ENCODE peak calls at places on chromosomes 5 and 9, in eight cellular contexts. G is Peyer's patch; E is A549; I is HepG2; A is substantia nigra; O is left ventricle myocardium inferior; W is CD4-positive, alpha-beta T cell; D is CD8-positive, alpha-beta T cell. Q is an unnamed sample.

GRCh38 chr9:6822696-6823095 is 64.9 kb downstream of the KDM4C start:
- DNase-seq in G (no peak), E (no peak), I (no peak), A (no peak), O (no peak), W (no peak), D (no peak), Q (no peak)

GRCh38 chr9:109537288-109537687 is 39.2 kb upstream of the PTPN3 start:
- DNase-seq in G (no peak), E (no peak), I (no peak), A (no peak), O (no peak), W (no peak), D (no peak), Q (peak; percentile 40)

GRCh38 chr9:94250456-94250855 is 8.6 kb upstream of the ZNF169 start:
- DNase-seq in G (no peak), E (no peak), I (no peak), A (no peak), O (no peak), W (peak; percentile 21), D (peak; percentile 9), Q (no peak)

GRCh38 chr5:154557548-154557947 is 79.5 kb upstream of the HAND1 start:
- DNase-seq in G (no peak), E (no peak), I (no peak), A (no peak), O (no peak), W (no peak), D (no peak), Q (no peak)

GRCh38 chr9:12054235-12054634 is 639.0 kb upstream of the TYRP1 start:
- DNase-seq in G (no peak), E (no peak), I (no peak), A (no peak), O (no peak), W (no peak), D (no peak), Q (no peak)

GRCh38 chr5:168706655-168707069 is 127.5 kb upstream of the PANK3 start:
- DNase-seq in G (no peak), E (peak; percentile 36), I (peak; percentile 25), A (peak; percentile 32), O (no peak), W (no peak), D (no peak), Q (no peak)

GRCh38 chr9:22211588-22212360 is 202.7 kb upstream of the CDKN2B start:
- DNase-seq in G (no peak), E (peak; percentile 69), I (peak; percentile 70), A (no peak), O (no peak), W (no peak), D (no peak), Q (peak; percentile 68)

GRCh38 chr9:131747352-131747751 is 7.5 kb upstream of the RAPGEF1 start:
- DNase-seq in G (peak; percentile 67), E (no peak), I (peak; percentile 77), A (no peak), O (no peak), W (no peak), D (no peak), Q (peak; percentile 40)

GRCh38 chr9:4371108-4371507 is 71.2 kb upstream of the GLIS3 start:
- DNase-seq in G (no peak), E (no peak), I (no peak), A (no peak), O (no peak), W (no peak), D (no peak), Q (peak; percentile 81)

GRCh38 chr5:135735831-135736230 is 98.6 kb upstream of the SLC25A48 start:
- DNase-seq in G (no peak), E (no peak), I (no peak), A (no peak), O (no peak), W (no peak), D (no peak), Q (no peak)

GRCh38 chr5:172009536-172010270 is 3.3 kb upstream of the FBXW11 start:
- DNase-seq in G (no peak), E (no peak), I (no peak), A (no peak), O (no peak), W (no peak), D (no peak), Q (no peak)

GRCh38 chr9:121604242-121604641 is 47.2 kb upstream of the DAB2IP start:
- DNase-seq in G (peak; percentile 50), E (no peak), I (peak; percentile 82), A (no peak), O (no peak), W (no peak), D (no peak), Q (no peak)

GRCh38 chr5:37834542-37835399 is 5.1 kb downstream of the GDNF start:
- DNase-seq in G (no peak), E (no peak), I (no peak), A (peak; percentile 19), O (no peak), W (no peak), D (no peak), Q (no peak)

GRCh38 chr5:160235731-160236130 is 6.4 kb downstream of the FABP6 start:
- DNase-seq in G (no peak), E (no peak), I (no peak), A (no peak), O (no peak), W (no peak), D (no peak), Q (no peak)

GRCh38 chr5:139670369-139671095 is 22.4 kb downstream of the CXXC5 start:
- DNase-seq in G (peak; percentile 92), E (peak; percentile 53), I (peak; percentile 45), A (no peak), O (no peak), W (peak; percentile 23), D (no peak), Q (no peak)

GRCh38 chr5:1519631-1520141 is 4.1 kb downstream of the LPCAT1 start:
- DNase-seq in G (peak; percentile 34), E (no peak), I (no peak), A (no peak), O (no peak), W (no peak), D (no peak), Q (no peak)

GRCh38 chr5:19771174-19771835 is 216.7 kb downstream of the CDH18 start:
- DNase-seq in G (no peak), E (no peak), I (no peak), A (no peak), O (no peak), W (no peak), D (no peak), Q (no peak)

GRCh38 chr5:11563822-11564221 is 340.4 kb downstream of the CTNND2 start:
- DNase-seq in G (no peak), E (no peak), I (peak; percentile 3), A (no peak), O (no peak), W (no peak), D (no peak), Q (no peak)
- H3K27ac ChIP-seq in G (no peak overlapping the region), E (no peak overlapping the region), I (no peak overlapping the region), A (peak overlapping the region; percentile 43), O (no peak overlapping the region), W (no peak overlapping the region), D (no peak overlapping the region), Q (no peak overlapping the region)

DNA sequence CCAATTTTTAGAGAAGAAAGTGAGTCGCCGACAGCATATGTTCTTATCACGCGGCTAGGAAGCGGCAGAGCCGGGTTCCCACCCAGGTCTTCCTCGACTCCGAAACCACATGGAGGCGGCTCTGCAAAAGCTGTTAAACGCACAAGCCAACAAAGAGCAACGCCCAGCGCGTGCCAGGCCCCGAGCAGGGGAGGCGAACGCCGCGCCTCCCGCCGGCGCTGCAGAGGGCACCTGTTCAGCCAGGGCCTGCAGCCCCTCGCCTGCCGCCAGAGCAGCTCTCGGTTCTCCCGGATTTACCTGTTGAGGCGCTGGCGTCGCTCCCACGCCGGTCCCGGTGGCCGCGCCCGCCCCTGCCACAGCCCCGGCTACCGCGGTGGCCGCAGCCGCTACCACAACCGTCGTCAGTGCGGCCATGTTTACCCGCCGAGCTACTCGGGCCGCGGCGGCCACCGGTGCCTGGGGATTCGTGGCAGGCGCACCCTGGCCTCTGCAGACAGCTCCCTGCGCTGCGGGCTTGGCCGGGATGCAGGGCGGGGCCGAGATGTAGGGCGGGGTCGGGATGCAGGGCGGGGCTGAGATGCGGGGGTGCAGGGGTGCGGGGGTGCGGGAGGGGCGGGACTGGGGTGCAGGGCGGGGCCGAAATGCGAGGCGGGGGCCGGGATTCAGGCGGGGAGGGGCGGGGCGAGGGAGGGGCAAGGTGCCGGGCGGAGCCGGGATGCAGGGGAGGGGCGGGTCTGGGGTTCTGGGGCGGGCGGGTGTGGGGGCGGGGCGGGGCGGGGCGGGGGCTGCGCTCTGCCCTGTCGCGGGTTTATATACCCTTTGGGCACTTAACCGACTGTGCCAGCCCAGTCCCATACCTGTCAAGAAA is at the start of gene CCDC112:
- DNase-seq in G (peak; percentile 93), E (peak; percentile 76), I (peak; percentile 36), A (peak; percentile 80), O (peak; percentile 86), W (peak; percentile 77), D (peak; percentile 66), Q (no peak)
- H3K27ac ChIP-seq in G (peak within 1 kb of the TSS; percentile 77), E (peak within 1 kb of the TSS; percentile 76), I (peak within 1 kb of the TSS; percentile 38), A (peak within 1 kb of the TSS; percentile 75), O (peak within 1 kb of the TSS; percentile 81), W (no peak within 1 kb of the TSS), D (no peak within 1 kb of the TSS), Q (no peak within 1 kb of the TSS)

DNA sequence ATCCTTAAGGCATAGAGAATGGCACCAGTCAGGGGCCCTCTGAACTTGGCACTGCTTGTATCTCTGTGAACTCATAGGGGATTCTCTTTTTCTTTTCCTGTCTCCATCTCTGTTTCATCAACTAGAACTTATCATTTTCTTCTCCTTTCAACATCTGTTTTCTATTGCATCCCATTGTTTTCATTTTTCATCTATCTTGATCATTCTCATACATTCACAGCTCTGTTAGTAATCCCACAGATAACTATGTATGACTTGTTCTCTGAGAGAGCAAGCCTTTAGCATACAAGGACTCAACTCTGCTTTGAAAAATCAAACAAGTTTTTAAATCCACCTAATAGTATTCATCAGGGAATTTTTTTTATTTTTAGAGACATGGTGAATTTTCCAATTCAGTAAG is 264.3 kb downstream of the ARRDC3 start:
- DNase-seq in G (no peak), E (no peak), I (no peak), A (no peak), O (no peak), W (no peak), D (no peak), Q (no peak)
- H3K27ac ChIP-seq in G (no peak overlapping the region), E (no peak overlapping the region), I (no peak overlapping the region), A (no peak overlapping the region), O (peak overlapping the region; percentile 78), W (no peak overlapping the region), D (no peak overlapping the region), Q (no peak overlapping the region)

GRCh38 chr5:40656766-40657165 is 22.9 kb upstream of the PTGER4 start:
- DNase-seq in G (no peak), E (no peak), I (no peak), A (no peak), O (no peak), W (no peak), D (no peak), Q (no peak)

GRCh38 chr5:40652441-40653220 is 27.1 kb upstream of the PTGER4 start:
- DNase-seq in G (no peak), E (no peak), I (no peak), A (no peak), O (no peak), W (no peak), D (no peak), Q (no peak)

GRCh38 chr5:40654377-40655006 is 25.2 kb upstream of the PTGER4 start:
- DNase-seq in G (no peak), E (no peak), I (no peak), A (no peak), O (no peak), W (no peak), D (no peak), Q (no peak)

GRCh38 chr5:40653221-40654022 is 26.3 kb upstream of the PTGER4 start:
- DNase-seq in G (no peak), E (no peak), I (no peak), A (no peak), O (no peak), W (no peak), D (no peak), Q (no peak)

GRCh38 chr5:40655138-40655537 is 24.6 kb upstream of the PTGER4 start:
- DNase-seq in G (no peak), E (no peak), I (no peak), A (no peak), O (no peak), W (no peak), D (no peak), Q (no peak)
- H3K27ac ChIP-seq in G (no peak overlapping the region), E (no peak overlapping the region), I (no peak overlapping the region), A (no peak overlapping the region), O (no peak overlapping the region), W (no peak overlapping the region), D (peak overlapping the region; percentile 23), Q (no peak overlapping the region)